ENCODE peak calls at places on chromosomes 13 and 19, in seven cellular contexts. D is fibroblast of lung, J is substantia nigra, F is choroid plexus epithelial cell, P is H54, A is neural progenitor cell, L is uterus. G is an unnamed sample.

GRCh38 chr13:86882835-86883234 is 788.3 kb upstream of the SLITRK5 start:
- DNase-seq in D (no peak), J (no peak), F (no peak), P (no peak), A (no peak), L (no peak), G (no peak)

GRCh38 chr19:4732680-4733114 is 9.1 kb upstream of the DPP9 start:
- DNase-seq in D (peak), J (no peak), F (peak), P (peak), A (peak), L (peak), G (peak)

GRCh38 chr19:3370728-3371591 is 4.6 kb downstream of the NFIC start:
- DNase-seq in D (no peak), J (no peak), F (no peak), P (no peak), A (no peak), L (no peak), G (no peak)

GRCh38 chr19:46076031-46076880 is 35.5 kb upstream of the IGFL4 start:
- DNase-seq in D (no peak), J (no peak), F (no peak), P (no peak), A (no peak), L (no peak), G (no peak)

GRCh38 chr13:39776439-39776838 is 121.0 kb downstream of the COG6 start:
- DNase-seq in D (peak), J (no peak), F (peak), P (no peak), A (no peak), L (no peak), G (peak)

GRCh38 chr19:23440207-23440606 is 44.9 kb upstream of the ZNF91 start:
- DNase-seq in D (no peak), J (no peak), F (no peak), P (no peak), A (no peak), L (no peak), G (peak)

GRCh38 chr19:19064811-19065745 is 1.3 kb downstream of the SLC25A42 start:
- DNase-seq in D (no peak), J (no peak), F (peak), P (no peak), A (no peak), L (no peak), G (no peak)

GRCh38 chr19:45358213-45358792 is 12.1 kb downstream of the ERCC2 start:
- DNase-seq in D (no peak), J (no peak), F (no peak), P (no peak), A (no peak), L (no peak), G (no peak)

GRCh38 chr19:18746393-18747167 is 44.5 kb downstream of the COMP start:
- DNase-seq in D (no peak), J (no peak), F (no peak), P (no peak), A (peak), L (no peak), G (peak)

GRCh38 chr19:50384685-50385535 is 763 bp downstream of the POLD1 start:
- DNase-seq in D (peak), J (no peak), F (peak), P (no peak), A (peak), L (no peak), G (no peak)

GRCh38 chr19:37654525-37654832 is 786 bp downstream of the ZFP30 start:
- DNase-seq in D (peak), J (no peak), F (peak), P (no peak), A (peak), L (no peak), G (peak)

G was measured in SJCRH30.